ENCODE peak calls at places on chromosome 22, in eight cellular contexts. M is fibroblast of lung, D is aorta, F is iris pigment epithelial cell, J is left ventricle myocardium inferior, L is nucleus accumbens, Q is HTR-8/SVneo, A is putamen. T is an unnamed sample.

GRCh38 chr22:22547692-22548348 is 11.2 kb downstream of the PRAME start:
- DNase-seq in L (no peak), M (no peak), J (no peak), A (no peak), Q (no peak), F (no peak), D (no peak), T (no peak)

GRCh38 chr22:44129614-44129976 is 51.1 kb upstream of the PARVG start:
- DNase-seq in Q (no peak), L (peak; percentile 35), J (no peak), M (peak; percentile 75), A (peak; percentile 43), D (no peak), F (peak; percentile 18), T (no peak)

GRCh38 chr22:25048659-25049657 is 96.4 kb downstream of the KIAA1671 start:
- DNase-seq in F (peak; percentile 53), A (peak; percentile 49), M (peak; percentile 36), J (peak; percentile 66), Q (peak; percentile 64), D (peak; percentile 65), L (peak; percentile 53), T (peak; percentile 46)

GRCh38 chr22:22914726-22915669 is 27.4 kb downstream of the IGLL5 start:
- DNase-seq in Q (no peak), F (no peak), D (no peak), J (no peak), M (no peak), L (no peak), A (no peak), T (no peak)

GRCh38 chr22:40021401-40022000 is 26.7 kb downstream of the FAM83F start:
- DNase-seq in M (no peak), J (no peak), A (no peak), L (no peak), D (peak; percentile 34), Q (no peak), F (no peak), T (no peak)

GRCh38 chr22:23268139-23268712 is 87.9 kb downstream of the BCR start:
- DNase-seq in L (peak; percentile 52), A (peak; percentile 88), J (no peak), D (no peak), Q (no peak), M (no peak), F (no peak), T (no peak)

GRCh38 chr22:19431641-19432091 is at the start of gene HIRA:
- DNase-seq in A (peak; percentile 81), F (peak; percentile 82), Q (peak; percentile 60), J (peak; percentile 84), L (peak; percentile 79), M (peak; percentile 77), D (peak; percentile 87), T (peak; percentile 53)

GRCh38 chr22:45336971-45337431 is 27.3 kb downstream of the FAM118A start:
- DNase-seq in D (peak; percentile 89), Q (no peak), M (no peak), L (no peak), F (peak; percentile 39), J (peak; percentile 84), A (peak; percentile 63), T (no peak)

GRCh38 chr22:26054846-26055245 is 114.4 kb upstream of the SEZ6L start:
- DNase-seq in L (no peak), Q (no peak), D (no peak), A (no peak), J (no peak), M (no peak), F (no peak), T (no peak)

GRCh38 chr22:19929586-19930302 is 11.8 kb upstream of the COMT start:
- DNase-seq in L (no peak), D (no peak), A (no peak), M (no peak), J (no peak), Q (no peak), F (no peak), T (no peak)

GRCh38 chr22:20550851-20551744 is 43.7 kb downstream of the MED15 start:
- DNase-seq in Q (no peak), M (peak; percentile 87), A (peak; percentile 46), J (no peak), L (no peak), F (peak; percentile 86), D (peak; percentile 82), T (no peak)

GRCh38 chr22:35253946-35254345 is 3.3 kb upstream of the HMGXB4 start:
- DNase-seq in J (no peak), L (no peak), A (no peak), M (no peak), D (no peak), Q (no peak), F (no peak), T (no peak)

GRCh38 chr22:31272522-31273446 is 19.5 kb downstream of the PIK3IP1 start:
- DNase-seq in Q (peak; percentile 56), F (peak; percentile 56), M (peak; percentile 39), J (no peak), A (peak; percentile 47), D (no peak), L (no peak), T (peak; percentile 32)

GRCh38 chr22:32701021-32701420 is 100.5 kb upstream of the TIMP3 start:
- DNase-seq in J (no peak), D (no peak), Q (no peak), L (no peak), F (no peak), A (no peak), M (peak; percentile 44), T (no peak)

GRCh38 chr22:38712496-38713207 is 6.9 kb downstream of the GTPBP1 start:
- DNase-seq in D (no peak), L (no peak), F (no peak), M (no peak), J (no peak), A (no peak), Q (no peak), T (no peak)

GRCh38 chr22:22952531-22953295 is 65.1 kb downstream of the IGLL5 start:
- DNase-seq in J (no peak), F (no peak), M (no peak), L (no peak), Q (no peak), A (no peak), D (no peak), T (no peak)

GRCh38 chr22:37639771-37640590 is 512 bp downstream of the SH3BP1 start:
- DNase-seq in J (no peak), F (no peak), M (no peak), D (no peak), A (no peak), L (no peak), Q (no peak), T (no peak)

GRCh38 chr22:49178246-49179005 is 649.2 kb downstream of the BRD1 start:
- DNase-seq in A (no peak), F (no peak), M (no peak), Q (no peak), D (peak; percentile 29), J (no peak), L (no peak), T (no peak)

GRCh38 chr22:19331975-19332374 is 40.5 kb upstream of the CLTCL1 start:
- DNase-seq in F (no peak), M (no peak), D (no peak), A (no peak), L (no peak), Q (no peak), J (no peak), T (no peak)

GRCh38 chr22:29092243-29092642 is 19.4 kb downstream of the KREMEN1 start:
- DNase-seq in D (no peak), A (no peak), F (no peak), L (no peak), J (no peak), M (no peak), Q (no peak), T (no peak)

GRCh38 chr22:39220897-39221850 is 23.6 kb downstream of the PDGFB start:
- DNase-seq in M (peak; percentile 25), F (peak; percentile 28), J (no peak), A (no peak), D (peak; percentile 29), L (no peak), Q (no peak), T (no peak)

GRCh38 chr22:32562396-32562795 is 87.8 kb downstream of the FBXO7 start:
- DNase-seq in M (no peak), J (no peak), F (no peak), D (no peak), Q (no peak), A (no peak), L (no peak), T (no peak)